ENCODE peak calls at places on chromosomes 5 and 9, in four cellular contexts. A, P, X and O are unnamed samples.

GRCh38 chr5:172443441-172444109 is 10.8 kb downstream of the SH3PXD2B start:
- DNase-seq in A (peak), X (no peak), P (peak), O (peak)

GRCh38 chr5:59562756-59563389 is 330.7 kb downstream of the PDE4D start:
- DNase-seq in P (peak), X (no peak), A (peak), O (peak)

GRCh38 chr5:122200456-122200855 is 71.1 kb downstream of the ZNF474 start:
- DNase-seq in P (no peak), A (no peak), X (no peak), O (no peak)

GRCh38 chr9:110048473-110048975 is 159.4 kb downstream of the C9orf152 start:
- DNase-seq in X (peak), A (peak), P (peak), O (peak)

GRCh38 chr5:76372320-76373054 is 30.6 kb upstream of the IQGAP2 start:
- DNase-seq in P (no peak), X (no peak), A (peak), O (no peak)

GRCh38 chr9:10479172-10479571 is 133.6 kb downstream of the PTPRD start:
- DNase-seq in X (no peak), P (no peak), A (no peak), O (no peak)

GRCh38 chr9:89311346-89312153 is 555 bp downstream of the CKS2 start:
- DNase-seq in X (no peak), A (no peak), P (peak), O (no peak)

GRCh38 chr5:68839019-68839552 is 254.7 kb upstream of the SLC30A5 start:
- DNase-seq in P (no peak), X (no peak), A (peak), O (no peak)

GRCh38 chr5:179867476-179867875 is 8.9 kb upstream of the MRNIP start:
- DNase-seq in A (no peak), P (no peak), X (no peak), O (no peak)

GRCh38 chr9:121399126-121399882 is 29.3 kb upstream of the STOM start:
- DNase-seq in A (no peak), X (no peak), P (no peak), O (no peak)

GRCh38 chr9:76472925-76473324 is 13.9 kb downstream of the GCNT1 start:
- DNase-seq in X (peak), P (peak), A (peak), O (no peak)

GRCh38 chr5:133746834-133747233 is 134.5 kb upstream of the FSTL4 start:
- DNase-seq in A (no peak), X (no peak), P (no peak), O (no peak)

GRCh38 chr9:121404906-121405305 is 34.9 kb upstream of the STOM start:
- DNase-seq in A (no peak), P (no peak), X (no peak), O (no peak)

GRCh38 chr5:168292783-168293696 is 1.6 kb downstream of the WWC1 start:
- DNase-seq in P (no peak), X (no peak), A (no peak), O (no peak)

GRCh38 chr5:852431-853401 is 1.9 kb upstream of the ZDHHC11 start:
- DNase-seq in A (no peak), P (no peak), X (no peak), O (peak)

GRCh38 chr5:28265877-28266276 is 1227.5 kb upstream of the CDH9 start:
- DNase-seq in A (no peak), X (no peak), P (no peak), O (no peak)

GRCh38 chr9:97831843-97832636 is 21.0 kb upstream of the FOXE1 start:
- DNase-seq in X (no peak), A (no peak), P (no peak), O (no peak)

GRCh38 chr5:125149503-125149902 is 403.1 kb upstream of the ZNF608 start:
- DNase-seq in A (no peak), X (no peak), P (no peak), O (no peak)

GRCh38 chr9:123678038-123678877 is 251.7 kb downstream of the DENND1A start:
- DNase-seq in X (no peak), A (no peak), P (peak), O (no peak)

GRCh38 chr5:142322747-142323479 is 1.9 kb downstream of the SPRY4 start:
- DNase-seq in A (peak), P (no peak), X (no peak), O (peak)

GRCh38 chr9:34197756-34198711 is 19.2 kb downstream of the UBAP1 start:
- DNase-seq in X (no peak), A (no peak), P (no peak), O (no peak)

GRCh38 chr5:115869256-115869655 is 27.5 kb downstream of the AP3S1 start:
- DNase-seq in A (no peak), X (no peak), P (no peak), O (no peak)

GRCh38 chr9:135221951-135222631 is 134.6 kb downstream of the OLFM1 start:
- DNase-seq in X (no peak), A (no peak), P (no peak), O (peak)

GRCh38 chr5:73564644-73565165 is 734 bp downstream of the ANKRA2 start:
- DNase-seq in X (no peak), A (peak), P (no peak), O (no peak)

GRCh38 chr9:91421022-91421765 is 2.4 kb downstream of the NFIL3 start:
- DNase-seq in A (peak), X (peak), P (peak), O (peak)